ENCODE peak calls at places on chromosomes 1 and 21, in five cellular contexts. L is HepG2, X is K562, N is HCT116, I is H1. O is an unnamed sample.

GRCh38 chr1:107963601-107964396 is 1.2 kb downstream of the VAV3 start:
- DNase-seq in N (no peak), X (no peak), I (peak), L (no peak), O (peak)

GRCh38 chr1:29556657-29557056 is 320.3 kb downstream of the PTPRU start:
- DNase-seq in X (no peak), N (no peak), I (no peak), L (no peak), O (no peak)

GRCh38 chr1:59498640-59499039 is 201.7 kb downstream of the FGGY start:
- DNase-seq in I (no peak), N (no peak), L (peak), X (no peak), O (no peak)

GRCh38 chr1:109933856-109934711 is 23.4 kb downstream of the CSF1 start:
- DNase-seq in X (no peak), I (no peak), L (peak), N (no peak), O (no peak)

GRCh38 chr1:41282679-41283317 is 40.7 kb upstream of the SCMH1 start:
- DNase-seq in L (peak), X (peak), N (peak), I (peak), O (no peak)

GRCh38 chr1:7783178-7783711 is 846 bp upstream of the PER3 start:
- DNase-seq in N (no peak), X (peak), I (peak), L (peak), O (no peak)

GRCh38 chr1:244920911-244921310 is 56.6 kb upstream of the HNRNPU start:
- DNase-seq in N (no peak), I (no peak), L (no peak), X (no peak), O (no peak)

GRCh38 chr1:41918450-41919043 is at the start of gene HIVEP3:
- DNase-seq in L (no peak), I (peak), N (no peak), X (no peak), O (no peak)

GRCh38 chr1:172321429-172321828 is 99.1 kb upstream of the C1orf105 start:
- DNase-seq in N (no peak), X (no peak), L (no peak), I (no peak), O (no peak)

GRCh38 chr1:226893936-226894335 is 23.5 kb downstream of the PSEN2 start:
- DNase-seq in L (no peak), I (no peak), N (no peak), X (no peak), O (no peak)

GRCh38 chr1:211036701-211037494 is 97.0 kb downstream of the KCNH1 start:
- DNase-seq in L (peak), I (no peak), N (peak), X (no peak), O (no peak)

GRCh38 chr1:27353629-27354028 is 11.8 kb downstream of the SYTL1 start:
- DNase-seq in X (no peak), L (no peak), I (no peak), N (no peak), O (no peak)

GRCh38 chr1:28046716-28047115 is 41.7 kb downstream of the EYA3 start:
- DNase-seq in N (no peak), L (no peak), X (no peak), I (no peak), O (no peak)

DNA sequence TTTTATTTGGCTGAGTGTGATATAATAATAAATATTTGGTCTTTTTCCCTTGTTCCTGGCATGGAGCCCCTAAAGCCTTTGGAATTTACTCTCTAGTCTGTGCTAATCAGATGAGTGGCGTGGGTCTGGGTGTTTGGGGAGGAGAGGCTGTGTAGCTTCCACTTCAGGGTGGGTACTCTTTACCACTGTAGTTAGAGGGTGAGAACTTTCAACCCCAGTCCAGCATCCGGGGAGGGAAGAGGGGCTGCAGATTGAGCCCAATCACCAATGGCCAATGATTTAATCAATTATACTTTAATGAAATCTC is 20.0 kb downstream of the USP25 start:
- DNase-seq in I (no peak), L (no peak), X (no peak), N (no peak), O (no peak)
- H3K27ac ChIP-seq in I (no peak), L (peak), X (peak), N (no peak), O (no peak)

DNA sequence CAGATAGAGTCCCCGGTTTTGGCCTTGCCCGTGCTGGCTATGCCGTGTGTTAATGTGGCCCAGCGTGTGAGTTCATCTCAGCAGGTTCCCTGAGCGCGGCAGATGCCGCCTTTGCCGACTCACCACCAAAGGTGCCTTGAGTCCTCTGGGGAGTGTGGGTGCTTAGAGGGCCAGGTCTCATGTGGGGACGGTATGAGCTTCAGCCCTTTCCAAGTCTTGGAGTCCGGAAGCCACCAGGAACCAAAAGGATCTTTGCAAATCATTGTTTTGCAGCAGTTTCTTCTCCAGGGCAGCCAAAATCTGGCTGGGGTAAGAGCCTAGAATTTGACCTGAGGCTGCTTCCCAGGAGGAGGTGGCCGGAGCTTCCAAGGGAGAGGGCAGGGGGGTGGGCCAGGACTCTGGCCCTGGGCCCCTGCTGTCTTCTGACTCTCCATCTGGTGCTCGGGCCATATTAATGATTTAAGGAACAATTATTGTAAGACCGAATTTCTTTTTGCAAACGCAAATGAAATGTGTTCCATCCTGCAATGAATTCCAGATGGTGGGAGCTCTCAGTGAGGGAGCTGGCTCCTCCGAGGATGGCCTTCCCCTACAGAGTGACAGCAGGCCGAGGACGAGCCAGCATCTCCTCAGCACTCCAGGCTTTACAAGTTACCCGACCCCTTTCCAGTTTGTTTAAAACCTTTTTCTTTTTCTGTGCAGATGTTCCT is 205.8 kb downstream of the FOXD2 start:
- DNase-seq in X (no peak), N (no peak), L (no peak), I (no peak), O (no peak)
- TF ChIP-seq ZNF274 in X (no peak), N (no peak), L (no peak), I (no peak), O (no peak)

DNA sequence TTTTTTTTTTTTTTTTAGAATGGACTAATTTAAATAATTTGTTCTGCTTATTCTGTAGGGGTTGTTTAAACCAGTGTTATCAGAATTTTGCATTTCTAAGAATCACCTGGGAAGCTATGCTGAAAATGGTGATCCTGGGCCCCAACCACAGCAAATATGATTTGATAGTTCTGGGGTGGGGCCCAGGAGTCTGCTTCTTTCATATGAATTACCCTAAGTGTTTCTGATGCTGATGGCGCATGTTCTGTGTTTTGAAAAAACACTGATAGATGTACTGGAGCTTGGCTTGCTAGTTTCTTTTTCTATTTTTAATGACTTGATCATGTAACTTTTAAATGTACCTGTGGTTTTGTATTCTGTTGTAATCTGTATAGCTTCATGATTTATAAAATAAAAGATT is 89.3 kb downstream of the CDC14A start:
- DNase-seq in N (no peak), I (no peak), X (no peak), L (no peak), O (no peak)
- TF ChIP-seq SRF in N (no peak), I (no peak), X (no peak), L (no peak), O (no peak)

GRCh38 chr1:204337047-204337446 is 22.7 kb downstream of the PLEKHA6 start:
- DNase-seq in I (no peak), X (no peak), N (no peak), L (no peak), O (no peak)
- H3K27ac ChIP-seq in I (no peak), X (no peak), N (no peak), L (no peak), O (no peak)

GRCh38 chr1:64848136-64848535 is 103.3 kb downstream of the RAVER2 start:
- DNase-seq in X (no peak), N (no peak), I (no peak), L (no peak), O (no peak)

GRCh38 chr1:64851664-64852063 is 106.8 kb downstream of the RAVER2 start:
- DNase-seq in L (no peak), I (no peak), X (no peak), N (no peak), O (no peak)

GRCh38 chr1:64849942-64850341 is 105.1 kb downstream of the RAVER2 start:
- DNase-seq in L (no peak), I (no peak), N (no peak), X (no peak), O (no peak)

GRCh38 chr1:64848812-64849211 is 103.9 kb downstream of the RAVER2 start:
- DNase-seq in X (no peak), L (no peak), I (no peak), N (no peak), O (no peak)

DNA sequence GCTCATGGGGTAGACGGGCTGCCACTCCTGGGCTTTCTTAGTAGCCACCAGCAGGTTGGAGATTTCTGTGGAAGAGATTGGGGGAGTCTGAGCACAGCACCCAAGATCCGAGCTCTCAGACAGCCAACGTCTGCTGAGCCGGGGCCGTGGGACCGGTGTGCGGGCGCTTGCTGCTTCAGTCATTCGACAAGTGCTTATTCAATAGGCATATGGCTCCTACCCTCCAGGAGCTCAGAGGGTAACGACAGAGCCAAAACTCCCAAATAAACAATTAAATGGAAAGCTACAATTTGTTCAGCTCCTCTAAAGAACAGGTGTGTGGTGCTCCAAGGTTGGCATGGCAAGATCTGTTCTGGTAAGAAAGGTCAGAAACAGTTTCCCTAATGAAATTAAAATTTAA is 106.0 kb downstream of the RAVER2 start:
- DNase-seq in I (no peak), N (no peak), X (no peak), L (no peak), O (no peak)
- TF ChIP-seq ZNF274 in I (no peak), N (no peak), X (no peak), L (no peak), O (no peak)

DNA sequence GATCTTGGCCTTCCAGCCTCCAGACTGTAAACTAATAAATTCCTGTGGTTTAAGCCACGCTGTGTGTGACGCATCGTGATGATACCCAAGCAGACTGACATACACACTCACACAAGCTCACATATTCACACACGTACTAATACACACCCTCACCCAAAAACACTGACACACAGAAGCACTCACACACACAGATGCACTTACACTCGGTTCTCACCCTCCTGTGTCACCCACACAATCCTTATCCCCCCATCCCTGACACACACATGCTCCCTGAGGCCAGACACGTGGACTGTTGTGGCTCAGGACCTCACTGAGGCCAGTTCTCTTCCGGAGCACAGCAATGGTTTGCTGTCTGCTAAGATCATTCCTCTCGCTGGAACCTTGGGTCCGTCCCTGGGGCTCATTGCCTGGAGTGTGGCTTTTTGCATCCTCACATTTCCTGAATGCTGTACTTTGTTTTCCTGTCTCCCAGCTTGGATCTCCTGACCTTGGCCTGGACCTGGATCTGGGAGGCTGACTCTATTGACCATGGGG is 76.9 kb upstream of the LYST start:
- DNase-seq in I (no peak), X (no peak), L (no peak), N (no peak), O (no peak)
- TF ChIP-seq SRF in I (no peak), X (no peak), L (no peak), N (no peak), O (no peak)

GRCh38 chr1:164771568-164772350 is 212.8 kb downstream of the PBX1 start:
- DNase-seq in I (no peak), N (no peak), X (no peak), L (no peak), O (no peak)

GRCh38 chr1:164774413-164774812 is 215.4 kb downstream of the PBX1 start:
- DNase-seq in N (no peak), L (no peak), I (no peak), X (no peak), O (no peak)

GRCh38 chr1:164771001-164771550 is 212.1 kb downstream of the PBX1 start:
- DNase-seq in L (no peak), I (no peak), X (no peak), N (no peak), O (no peak)

GRCh38 chr1:164773146-164773545 is 214.2 kb downstream of the PBX1 start:
- DNase-seq in I (no peak), X (no peak), L (no peak), N (no peak), O (no peak)

GRCh38 chr1:164772635-164773034 is 213.7 kb downstream of the PBX1 start:
- DNase-seq in N (peak), X (peak), I (no peak), L (no peak), O (no peak)
- H3K27ac ChIP-seq in N (peak), X (peak), I (peak), L (no peak), O (no peak)

GRCh38 chr1:173934440-173934839 is 17.3 kb upstream of the SERPINC1 start:
- DNase-seq in L (no peak), X (no peak), N (no peak), I (no peak), O (no peak)
- TF ChIP-seq ZNF274 in L (no peak), X (no peak), N (no peak), I (no peak), O (no peak)